ENCODE peak calls at places on chromosomes 11 and 22, in nine cellular contexts. O is cardiac muscle cell, V is tibial artery, K is HCT116, G is ascending aorta, C is psoas muscle, M is brain microvascular endothelial cell, Z is endodermal cell, F is neural progenitor cell. I is an unnamed sample.
A peak's percentile ranks its signal among the peaks of the same experiment; 100 is the strongest.

GRCh38 chr11:69639843-69640242 is 1.1 kb upstream of the CCND1 start:
- DNase-seq in O (no peak), V (no peak), K (no peak), G (no peak), C (no peak), M (no peak), Z (no peak), F (no peak), I (no peak)

GRCh38 chr22:23837911-23838685 is 708 bp downstream of the DERL3 start:
- DNase-seq in O (no peak), V (no peak), K (no peak), G (no peak), C (peak; percentile 53), M (no peak), Z (peak; percentile 60), F (peak; percentile 46), I (peak; percentile 60)

GRCh38 chr11:8717876-8718753 is 35.5 kb downstream of the RPL27A start:
- DNase-seq in O (no peak), V (peak; percentile 58), K (no peak), G (no peak), C (peak; percentile 73), M (peak; percentile 72), Z (peak; percentile 78), F (no peak), I (peak; percentile 86)

GRCh38 chr11:119788911-119789560 is 60.0 kb upstream of the NECTIN1 start:
- DNase-seq in O (no peak), V (no peak), K (no peak), G (no peak), C (no peak), M (no peak), Z (no peak), F (no peak), I (peak; percentile 53)

GRCh38 chr11:128694618-128695481 is 978 bp downstream of the FLI1 start:
- DNase-seq in O (peak; percentile 13), V (no peak), K (no peak), G (no peak), C (peak; percentile 64), M (no peak), Z (peak; percentile 82), F (peak; percentile 66), I (peak; percentile 81)

GRCh38 chr11:73404048-73404447 is 27.8 kb downstream of the RELT start:
- DNase-seq in O (peak; percentile 81), V (peak; percentile 75), K (peak; percentile 28), G (no peak), C (peak; percentile 81), M (peak; percentile 59), Z (peak; percentile 90), F (peak; percentile 61), I (no peak)

GRCh38 chr11:2580061-2580421 is 119.8 kb downstream of the KCNQ1OT1 start:
- DNase-seq in O (no peak), V (no peak), K (no peak), G (peak; percentile 7), C (no peak), M (no peak), Z (peak; percentile 41), F (no peak), I (peak; percentile 18)

GRCh38 chr11:27183672-27184457 is 143.2 kb downstream of the BBOX1 start:
- DNase-seq in O (peak; percentile 78), V (peak; percentile 51), K (peak; percentile 51), G (no peak), C (no peak), M (peak; percentile 53), Z (peak; percentile 72), F (peak; percentile 75), I (no peak)

GRCh38 chr11:120694706-120695105 is 183.2 kb downstream of the GRIK4 start:
- DNase-seq in O (no peak), V (no peak), K (no peak), G (no peak), C (no peak), M (no peak), Z (no peak), F (no peak), I (no peak)

GRCh38 chr11:2203440-2204259 is 32.0 kb upstream of the TH start:
- DNase-seq in O (no peak), V (peak; percentile 15), K (no peak), G (no peak), C (peak; percentile 39), M (no peak), Z (peak; percentile 29), F (no peak), I (peak; percentile 76)

GRCh38 chr11:69541501-69542313 is 60.2 kb downstream of the LINC01488 start:
- DNase-seq in O (peak; percentile 29), V (no peak), K (no peak), G (no peak), C (no peak), M (no peak), Z (no peak), F (no peak), I (no peak)

GRCh38 chr11:72224587-72225410 is at the start of gene INPPL1:
- DNase-seq in O (peak; percentile 81), V (no peak), K (no peak), G (no peak), C (peak; percentile 78), M (no peak), Z (peak; percentile 76), F (peak; percentile 85), I (peak; percentile 86)

GRCh38 chr22:42920101-42920820 is 63.2 kb upstream of the ARFGAP3 start:
- DNase-seq in O (no peak), V (no peak), K (no peak), G (no peak), C (no peak), M (no peak), Z (no peak), F (no peak), I (no peak)

GRCh38 chr22:47678048-47678447 is 915.6 kb downstream of the TBC1D22A start:
- DNase-seq in O (no peak), V (no peak), K (no peak), G (no peak), C (no peak), M (no peak), Z (peak; percentile 48), F (no peak), I (no peak)

GRCh38 chr11:74460481-74461154 is 6.7 kb downstream of the KCNE3 start:
- DNase-seq in O (no peak), V (no peak), K (no peak), G (no peak), C (no peak), M (peak; percentile 25), Z (no peak), F (no peak), I (no peak)

DNA sequence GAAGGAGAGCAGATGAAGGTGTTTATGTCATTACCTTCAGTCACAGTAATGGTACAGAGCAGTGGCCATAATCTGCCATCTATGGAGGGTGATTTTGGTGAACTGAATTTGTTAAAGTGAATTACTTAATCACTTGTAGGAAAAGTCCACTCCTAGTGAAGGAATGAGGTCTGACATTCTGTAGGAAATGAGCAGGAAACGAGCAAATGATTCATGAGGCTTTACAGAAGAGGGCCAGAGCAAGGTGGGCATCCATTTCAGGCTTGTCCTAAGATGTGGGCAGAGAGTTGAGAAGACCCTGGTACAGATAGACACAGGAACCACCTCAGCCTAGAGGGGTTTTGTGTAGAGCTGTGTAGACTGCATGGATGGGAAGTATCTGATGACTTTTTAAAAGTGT is 6.0 kb upstream of the SGSM3 start:
- DNase-seq in O (no peak), V (no peak), K (no peak), G (no peak), C (no peak), M (no peak), Z (no peak), F (no peak), I (no peak)
- H3K36me3 ChIP-seq in O (peaks cover 68% of the 10 kb centered on the region), V (peaks cover 87% of the 10 kb centered on the region), K (peaks cover 63% of the 10 kb centered on the region), G (peaks cover 82% of the 10 kb centered on the region), C (peaks cover 20% of the 10 kb centered on the region), M (peaks cover 79% of the 10 kb centered on the region), Z (peaks cover 87% of the 10 kb centered on the region), F (no peaks in the 10 kb centered on the region), I (peaks cover 67% of the 10 kb centered on the region)

DNA sequence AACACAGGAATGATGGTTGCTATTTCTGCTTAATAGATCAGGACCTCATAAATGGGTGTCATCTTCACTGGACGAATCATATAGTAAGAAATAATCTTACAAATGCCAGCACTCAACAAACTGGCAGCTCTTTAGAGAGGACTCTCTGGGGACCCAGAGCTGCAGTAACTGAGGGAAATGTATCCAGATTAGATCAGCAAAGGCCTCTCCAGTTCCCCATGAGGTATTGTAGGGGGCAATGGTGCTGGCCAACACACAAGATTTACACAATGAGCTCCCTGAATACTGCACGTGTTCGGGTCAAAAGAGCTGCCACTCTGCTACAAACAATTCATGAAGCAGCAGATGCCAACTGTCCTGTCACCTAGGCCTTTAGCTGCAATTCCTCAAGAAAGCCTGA is 110.2 kb downstream of the RBFOX2 start:
- DNase-seq in O (no peak), V (no peak), K (no peak), G (no peak), C (no peak), M (no peak), Z (no peak), F (peak; percentile 18), I (no peak)
- H3K36me3 ChIP-seq in O (no peaks in the 10 kb centered on the region), V (no peaks in the 10 kb centered on the region), K (no peaks in the 10 kb centered on the region), G (no peaks in the 10 kb centered on the region), C (no peaks in the 10 kb centered on the region), M (no peaks in the 10 kb centered on the region), Z (no peaks in the 10 kb centered on the region), F (no peaks in the 10 kb centered on the region), I (no peaks in the 10 kb centered on the region)

GRCh38 chr22:39562839-39563489 is 7.6 kb upstream of the CACNA1I start:
- DNase-seq in O (no peak), V (no peak), K (no peak), G (no peak), C (no peak), M (no peak), Z (no peak), F (no peak), I (no peak)

GRCh38 chr22:39567135-39567946 is 3.2 kb upstream of the CACNA1I start:
- DNase-seq in O (no peak), V (no peak), K (no peak), G (no peak), C (no peak), M (no peak), Z (no peak), F (no peak), I (no peak)

GRCh38 chr22:39565414-39565944 is 5.1 kb upstream of the CACNA1I start:
- DNase-seq in O (no peak), V (no peak), K (no peak), G (no peak), C (no peak), M (no peak), Z (no peak), F (no peak), I (no peak)

GRCh38 chr22:39560127-39560526 is 10.4 kb upstream of the CACNA1I start:
- DNase-seq in O (no peak), V (no peak), K (no peak), G (no peak), C (no peak), M (no peak), Z (no peak), F (no peak), I (no peak)

GRCh38 chr22:39563571-39564428 is 6.8 kb upstream of the CACNA1I start:
- DNase-seq in O (no peak), V (no peak), K (no peak), G (no peak), C (no peak), M (no peak), Z (no peak), F (no peak), I (no peak)
- H3K36me3 ChIP-seq in O (no peaks in the 10 kb centered on the region), V (no peaks in the 10 kb centered on the region), K (no peaks in the 10 kb centered on the region), G (no peaks in the 10 kb centered on the region), C (no peaks in the 10 kb centered on the region), M (no peaks in the 10 kb centered on the region), Z (no peaks in the 10 kb centered on the region), F (no peaks in the 10 kb centered on the region), I (no peaks in the 10 kb centered on the region)

DNA sequence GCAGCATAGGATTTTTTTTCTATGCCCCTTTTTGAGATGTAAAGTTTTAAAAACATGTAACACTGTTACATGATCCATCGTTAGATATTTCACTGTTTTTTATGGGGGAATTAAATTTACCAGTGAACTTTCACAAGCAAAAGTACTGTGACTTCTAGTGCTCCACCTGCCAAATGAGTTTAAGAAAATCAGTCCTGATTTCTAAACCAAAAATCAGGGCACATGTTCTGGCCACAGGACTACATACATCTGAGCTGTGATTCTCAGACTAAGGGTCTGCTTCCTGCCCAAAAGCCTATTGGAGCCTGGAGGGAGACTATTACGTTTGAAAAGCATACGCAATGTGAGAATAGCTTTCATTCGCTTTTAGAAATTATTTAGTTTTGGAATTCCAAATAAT is 22.5 kb downstream of the TMPRSS13 start:
- DNase-seq in O (no peak), V (no peak), K (no peak), G (no peak), C (no peak), M (no peak), Z (no peak), F (no peak), I (no peak)
- H3K36me3 ChIP-seq in O (no peaks in the 10 kb centered on the region), V (no peaks in the 10 kb centered on the region), K (no peaks in the 10 kb centered on the region), G (no peaks in the 10 kb centered on the region), C (no peaks in the 10 kb centered on the region), M (no peaks in the 10 kb centered on the region), Z (no peaks in the 10 kb centered on the region), F (no peaks in the 10 kb centered on the region), I (no peaks in the 10 kb centered on the region)